ENCODE peak calls at places on chromosomes 6 and 20, in six cellular contexts. K is stomach, E is A549, F is heart left ventricle, N is body of pancreas, M is NB4. U is an unnamed sample.

GRCh38 chr6:165821754-165822153 is 158.7 kb upstream of the PDE10A start:
- DNase-seq in N (no peak), K (no peak), F (no peak), E (no peak), M (no peak), U (no peak)

GRCh38 chr6:13288481-13288880 is 39.9 kb downstream of the TBC1D7 start:
- DNase-seq in E (no peak), M (no peak), F (no peak), N (no peak), K (no peak), U (no peak)

GRCh38 chr20:50580016-50580747 is 70.0 kb downstream of the PTPN1 start:
- DNase-seq in F (peak), E (peak), N (peak), M (peak), K (peak), U (peak)

GRCh38 chr6:141986457-141986856 is 146.3 kb upstream of the GJE1 start:
- DNase-seq in K (no peak), E (no peak), F (no peak), N (no peak), M (no peak), U (no peak)

GRCh38 chr20:1094706-1095220 is 23.6 kb upstream of the PSMF1 start:
- DNase-seq in N (no peak), F (no peak), K (no peak), E (no peak), M (no peak), U (no peak)

GRCh38 chr6:119818876-119819275 is 469.3 kb upstream of the MAN1A1 start:
- DNase-seq in N (no peak), M (no peak), E (no peak), F (no peak), K (no peak), U (no peak)

GRCh38 chr20:53077373-53078205 is 105.4 kb downstream of the TSHZ2 start:
- DNase-seq in K (peak), N (peak), F (peak), M (no peak), E (no peak), U (no peak)

GRCh38 chr20:13736792-13737191 is 47.9 kb downstream of the ESF1 start:
- DNase-seq in F (no peak), M (no peak), E (no peak), N (no peak), K (no peak), U (no peak)

GRCh38 chr6:37920667-37921066 is 101.1 kb downstream of the ZFAND3 start:
- DNase-seq in M (no peak), E (peak), F (no peak), K (no peak), N (no peak), U (no peak)

GRCh38 chr6:47094351-47094925 is 52.3 kb upstream of the ADGRF1 start:
- DNase-seq in E (no peak), N (peak), F (no peak), K (peak), M (no peak), U (peak)

GRCh38 chr20:60482201-60482600 is 524.0 kb downstream of the CDH26 start:
- DNase-seq in K (no peak), E (no peak), M (no peak), N (no peak), F (no peak), U (no peak)

GRCh38 chr20:60481051-60481741 is 523.0 kb downstream of the CDH26 start:
- DNase-seq in E (no peak), F (no peak), K (no peak), M (no peak), N (no peak), U (no peak)

GRCh38 chr20:60482609-60483008 is 524.4 kb downstream of the CDH26 start:
- DNase-seq in N (no peak), K (no peak), F (no peak), M (no peak), E (no peak), U (no peak)

GRCh38 chr20:60483371-60483770 is 525.1 kb downstream of the CDH26 start:
- DNase-seq in N (no peak), M (peak), E (no peak), K (no peak), F (no peak), U (no peak)

GRCh38 chr20:60481742-60482133 is 523.5 kb downstream of the CDH26 start:
- DNase-seq in E (no peak), N (no peak), K (no peak), M (no peak), F (no peak), U (no peak)
- TF ChIP-seq POLR2A in E (no peak), N (no peak), K (no peak), M (no peak), F (no peak), U (no peak)

DNA sequence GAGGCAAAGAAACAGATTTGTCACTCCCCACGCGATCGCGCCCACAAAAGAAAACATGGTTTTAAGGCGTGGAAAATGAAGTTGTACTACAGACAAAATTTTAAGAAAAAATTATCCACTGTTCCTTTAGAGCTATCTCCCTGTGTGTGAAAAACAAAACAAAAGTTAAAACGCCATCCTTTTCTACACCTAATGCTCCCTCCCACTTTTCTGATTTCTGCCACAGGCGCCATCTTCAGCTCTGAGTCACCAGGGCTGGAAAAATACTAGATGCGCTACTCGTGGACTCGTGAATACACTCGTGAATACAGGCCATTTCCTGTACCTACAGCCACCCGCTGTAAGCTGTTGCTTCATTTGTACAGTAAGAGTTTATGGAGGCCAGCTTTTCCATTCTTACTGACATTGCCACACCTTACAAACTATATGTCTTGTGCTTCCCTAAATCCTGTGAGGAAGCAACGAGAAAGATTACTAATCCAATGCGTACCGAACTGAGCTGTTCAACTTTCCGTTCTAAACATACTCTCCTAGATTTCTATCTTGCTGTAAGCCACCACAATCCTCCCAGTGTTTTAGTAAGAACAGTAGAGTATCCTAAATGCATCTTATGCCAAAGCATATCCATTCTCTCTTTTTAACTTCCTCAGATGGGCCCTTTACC is 770 bp upstream of the AHI1 start:
- DNase-seq in E (peak), M (peak), K (peak), F (peak), N (peak), U (peak)
- TF ChIP-seq POLR2A in E (peak), M (no peak), K (no peak), F (no peak), N (peak), U (peak)

GRCh38 chr6:88059221-88059620 is 11.6 kb downstream of the SPACA1 start:
- DNase-seq in K (no peak), F (no peak), M (no peak), N (no peak), E (no peak), U (no peak)
- TF ChIP-seq POLR2A in K (no peak), F (no peak), M (no peak), N (no peak), E (no peak), U (no peak)

DNA sequence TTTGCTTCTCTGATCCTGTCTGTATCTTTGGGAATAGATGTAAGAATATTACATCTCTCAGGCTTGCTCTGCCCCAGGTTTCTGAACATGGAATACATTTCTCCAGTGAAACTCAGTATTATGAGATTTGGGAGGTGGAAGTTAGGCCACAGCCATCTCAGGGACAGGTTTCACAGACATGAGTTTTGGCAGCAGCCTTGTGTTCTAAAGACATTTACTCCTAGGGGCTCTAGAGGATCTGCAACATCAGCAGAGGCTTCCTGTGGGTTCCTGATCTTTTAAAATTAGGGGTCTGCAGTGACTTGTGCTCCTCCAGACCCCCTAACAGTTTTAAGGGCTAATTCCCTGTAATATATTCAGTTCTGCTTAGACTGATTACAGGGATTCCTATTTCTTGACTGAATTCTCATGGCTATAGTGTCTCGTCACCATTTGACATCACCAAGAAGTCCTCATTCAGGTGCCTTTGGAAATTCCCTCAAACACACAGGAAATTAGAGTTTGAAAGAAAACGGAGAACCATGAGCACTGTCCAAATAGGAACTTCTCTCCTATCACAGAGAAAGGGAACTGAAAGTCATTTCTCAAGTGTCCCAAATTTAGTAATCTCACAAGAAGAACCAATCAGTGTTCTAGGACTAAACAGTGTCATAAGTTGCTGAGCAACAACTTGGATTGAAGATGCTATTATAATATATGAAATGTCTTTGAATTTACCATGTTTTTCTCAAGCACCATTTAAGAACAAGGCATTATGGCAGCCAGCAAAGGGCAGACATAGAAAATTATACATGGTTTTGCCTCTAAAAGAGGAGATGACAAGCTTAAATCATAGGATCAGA is 2.5 kb upstream of the HLA-DRA start:
- DNase-seq in E (no peak), M (peak), F (no peak), N (no peak), K (no peak), U (no peak)
- TF ChIP-seq POLR2A in E (no peak), M (no peak), F (no peak), N (no peak), K (no peak), U (no peak)

GRCh38 chr6:7107578-7108195 is at the start of gene RREB1:
- DNase-seq in F (peak), E (peak), M (peak), K (peak), N (peak), U (peak)

GRCh38 chr6:7110092-7110792 is 2.5 kb downstream of the RREB1 start:
- DNase-seq in N (no peak), E (no peak), F (no peak), M (no peak), K (no peak), U (no peak)

GRCh38 chr6:7111095-7111690 is 3.4 kb downstream of the RREB1 start:
- DNase-seq in E (no peak), M (no peak), F (no peak), K (no peak), N (no peak), U (no peak)

GRCh38 chr6:7108196-7108963 is 619 bp downstream of the RREB1 start:
- DNase-seq in E (peak), M (peak), F (peak), N (peak), K (peak), U (peak)

GRCh38 chr6:7108964-7109836 is 1.4 kb downstream of the RREB1 start:
- DNase-seq in F (peak), K (peak), N (peak), M (peak), E (peak), U (peak)
- TF ChIP-seq POLR2A in F (no peak), K (no peak), N (no peak), M (peak), E (no peak), U (no peak)

GRCh38 chr6:62999796-63000195 is 211.5 kb upstream of the FKBP1C start:
- DNase-seq in K (no peak), F (no peak), M (no peak), E (no peak), N (no peak), U (no peak)
- TF ChIP-seq POLR2A in K (no peak), F (no peak), M (no peak), E (no peak), N (no peak), U (no peak)

GRCh38 chr6:105992315-105992961 is 93.7 kb upstream of the PRDM1 start:
- DNase-seq in E (peak), N (peak), F (peak), M (peak), K (peak), U (peak)
- TF ChIP-seq POLR2A in E (no peak), N (peak), F (no peak), M (peak), K (no peak), U (no peak)